ENCODE peak calls at places on chromosomes 16 and 17, in four cellular contexts. D is fibroblast of lung, P is tibial nerve, I is GM12865. L is an unnamed sample.
A peak's percentile ranks its signal among the peaks of the same experiment; 100 is the strongest.

GRCh38 chr16:9837481-9837880 is 344.7 kb downstream of the GRIN2A start:
- DNase-seq in D (peak; percentile 25), P (no peak), I (no peak), L (no peak)

GRCh38 chr17:20922128-20922670 is 120.6 kb downstream of the USP22 start:
- DNase-seq in D (peak; percentile 65), P (no peak), I (no peak), L (peak; percentile 39)

GRCh38 chr17:35086931-35087573 is 23.5 kb upstream of the RFFL start:
- DNase-seq in D (no peak), P (no peak), I (peak; percentile 50), L (no peak)

GRCh38 chr17:79797492-79798295 is 817 bp upstream of the CBX8 start:
- DNase-seq in D (no peak), P (no peak), I (peak; percentile 41), L (no peak)

GRCh38 chr17:36777118-36777517 is 160.2 kb upstream of the LHX1 start:
- DNase-seq in D (peak; percentile 7), P (no peak), I (no peak), L (no peak)

GRCh38 chr16:31143889-31144148 is 6.0 kb downstream of the PRSS36 start:
- DNase-seq in D (no peak), P (no peak), I (no peak), L (no peak)

GRCh38 chr17:72386619-72387237 is 265.9 kb downstream of the SOX9 start:
- DNase-seq in D (no peak), P (no peak), I (no peak), L (peak; percentile 38)

GRCh38 chr16:55297910-55298175 is 26.2 kb upstream of the IRX6 start:
- DNase-seq in D (peak; percentile 57), P (no peak), I (no peak), L (peak; percentile 67)

GRCh38 chr16:3021449-3022207 is 1.5 kb downstream of the TNFRSF12A start:
- DNase-seq in D (peak; percentile 96), P (peak; percentile 56), I (peak; percentile 72), L (peak; percentile 94)

GRCh38 chr16:53960050-53960812 is 256.3 kb downstream of the FTO start:
- DNase-seq in D (no peak), P (no peak), I (no peak), L (no peak)

GRCh38 chr17:19904412-19904811 is 36.7 kb upstream of the ULK2 start:
- DNase-seq in D (peak; percentile 60), P (no peak), I (no peak), L (peak; percentile 35)

GRCh38 chr17:68296217-68297140 is 5.2 kb downstream of the ARSG start:
- DNase-seq in D (no peak), P (no peak), I (no peak), L (no peak)

GRCh38 chr16:24036614-24037013 is 200.8 kb downstream of the PRKCB start:
- DNase-seq in D (peak; percentile 6), P (no peak), I (peak; percentile 52), L (peak; percentile 40)

GRCh38 chr16:48613061-48613957 is 3.3 kb upstream of the N4BP1 start:
- DNase-seq in D (no peak), P (no peak), I (peak; percentile 85), L (peak; percentile 90)

GRCh38 chr17:57327176-57327970 is 71.0 kb downstream of the MSI2 start:
- DNase-seq in D (no peak), P (no peak), I (no peak), L (no peak)

GRCh38 chr16:89216315-89217137 is 977 bp upstream of the ZNF778 start:
- DNase-seq in D (peak; percentile 70), P (peak; percentile 69), I (peak; percentile 84), L (peak; percentile 75)

GRCh38 chr17:55513885-55514590 is 2.8 kb upstream of the SMIM36 start:
- DNase-seq in D (peak; percentile 31), P (peak; percentile 63), I (peak; percentile 84), L (peak; percentile 60)

GRCh38 chr16:50668368-50669008 is 12.6 kb downstream of the SNX20 start:
- DNase-seq in D (no peak), P (no peak), I (no peak), L (no peak)

GRCh38 chr17:17749025-17749772 is 67.9 kb downstream of the RAI1 start:
- DNase-seq in D (no peak), P (no peak), I (peak; percentile 58), L (no peak)

GRCh38 chr17:78237403-78238012 is 6.1 kb downstream of the TMEM235 start:
- DNase-seq in D (no peak), P (no peak), I (no peak), L (no peak)

GRCh38 chr17:38702900-38703741 is 2.0 kb upstream of the MLLT6 start:
- DNase-seq in D (peak; percentile 6), P (no peak), I (peak; percentile 70), L (no peak)

GRCh38 chr17:45270828-45271418 is 9.0 kb upstream of the SPATA32 start:
- DNase-seq in D (no peak), P (no peak), I (no peak), L (no peak)
- TF ChIP-seq CTCF in D (peak; percentile 59), P (peak; percentile 14), I (peak; percentile 70), L (peak; percentile 48)

DNA sequence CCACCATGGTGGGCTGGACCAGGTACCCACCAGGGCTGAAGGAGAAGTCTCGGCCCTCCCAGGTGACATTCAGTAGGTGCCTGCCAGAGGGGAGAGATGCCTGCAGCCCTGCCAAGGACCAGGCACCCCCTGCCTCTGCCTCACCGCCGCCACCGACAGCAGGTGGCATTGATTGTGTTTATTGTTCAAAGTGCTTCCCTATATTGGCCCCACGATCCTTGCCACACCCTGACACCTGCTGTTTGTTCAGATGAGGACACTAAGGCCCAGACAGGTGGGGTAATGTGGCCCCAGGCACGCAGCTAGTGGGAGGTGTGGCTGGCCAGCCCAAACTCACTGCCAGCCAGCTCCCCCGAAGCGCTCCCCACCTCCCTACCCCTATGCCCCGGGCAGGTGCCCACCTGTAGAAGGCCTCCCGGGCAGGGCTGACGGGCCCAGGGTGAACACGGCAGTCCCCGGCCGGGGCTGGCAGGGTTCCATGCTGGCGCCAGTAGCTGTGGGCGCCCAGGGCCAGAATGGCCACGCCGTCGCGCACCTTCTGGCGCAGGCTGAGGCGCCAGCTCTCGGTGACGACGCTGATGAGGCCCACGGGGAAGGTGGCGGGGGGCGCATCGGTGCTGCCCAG is 8.0 kb downstream of the GRIN2C start:
- DNase-seq in D (no peak), P (no peak), I (no peak), L (no peak)
- H3K4me3 ChIP-seq in D (no peak overlapping the region), P (no peak overlapping the region), I (no peak overlapping the region), L (no peak overlapping the region)

DNA sequence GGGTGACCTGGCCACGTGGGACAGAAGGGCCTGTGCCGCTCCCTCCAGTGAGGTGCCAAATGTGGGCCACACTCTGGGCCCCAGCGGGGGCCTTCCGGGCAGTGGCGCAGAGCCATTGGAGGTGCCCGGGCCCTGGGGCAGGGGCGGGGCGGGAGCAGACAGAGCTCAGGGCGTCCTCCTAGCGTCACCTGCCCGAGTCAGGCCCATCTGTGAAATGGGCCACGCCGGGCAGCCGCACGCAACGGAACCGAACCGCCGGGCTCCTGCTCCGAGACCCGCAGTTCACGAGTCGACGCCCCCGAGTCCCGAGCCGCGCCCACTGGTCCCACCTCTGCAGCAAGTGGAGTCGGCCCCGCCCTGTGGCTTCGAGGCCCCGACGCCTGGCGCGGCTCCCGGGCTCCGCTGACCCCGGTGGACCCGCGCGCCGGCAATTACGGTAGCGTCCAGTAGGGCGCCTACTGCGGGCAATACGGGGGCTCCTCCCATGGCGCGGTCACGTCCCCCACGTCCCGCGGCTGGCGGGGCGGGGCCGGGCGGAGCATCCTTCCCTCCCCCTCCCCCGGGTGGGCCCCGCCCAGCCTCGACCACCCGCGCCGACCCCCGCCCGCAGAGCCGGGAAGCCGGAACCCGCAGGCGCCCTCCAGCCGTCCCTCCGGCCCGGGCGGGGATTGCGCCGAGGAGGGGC is 1.9 kb downstream of the SLC16A3 start:
- DNase-seq in D (peak; percentile 79), P (peak; percentile 78), I (peak; percentile 75), L (peak; percentile 85)
- TF ChIP-seq CTCF in D (peak; percentile 29), P (peak; percentile 70), I (peak; percentile 42), L (peak; percentile 28)

GRCh38 chr16:1077877-1078578 is 5.5 kb downstream of the SSTR5 start:
- DNase-seq in D (no peak), P (no peak), I (no peak), L (no peak)
- H3K4me3 ChIP-seq in D (no peak overlapping the region), P (no peak overlapping the region), I (no peak overlapping the region), L (no peak overlapping the region)

GRCh38 chr16:70254095-70254964 is 2.6 kb upstream of the EXOSC6 start:
- DNase-seq in D (no peak), P (no peak), I (no peak), L (no peak)

GRCh38 chr16:70253291-70254094 is 1.8 kb upstream of the EXOSC6 start:
- DNase-seq in D (peak; percentile 42), P (no peak), I (peak; percentile 39), L (peak; percentile 40)

GRCh38 chr16:70251651-70252354 is at the start of gene EXOSC6:
- DNase-seq in D (peak; percentile 92), P (peak; percentile 70), I (peak; percentile 97), L (peak; percentile 89)

GRCh38 chr16:70252355-70252988 is 732 bp upstream of the EXOSC6 start:
- DNase-seq in D (no peak), P (no peak), I (no peak), L (peak; percentile 17)

GRCh38 chr16:70250748-70251650 is 741 bp downstream of the EXOSC6 start:
- DNase-seq in D (peak; percentile 62), P (no peak), I (peak; percentile 59), L (peak; percentile 44)
- TF ChIP-seq CTCF in D (no peak), P (no peak), I (no peak), L (no peak)

GRCh38 chr17:29616300-29617048 is 6.2 kb downstream of the CORO6 start:
- DNase-seq in D (no peak), P (no peak), I (no peak), L (no peak)

GRCh38 chr17:29614345-29615047 is 8.2 kb downstream of the CORO6 start:
- DNase-seq in D (no peak), P (no peak), I (no peak), L (no peak)

GRCh38 chr17:29615048-29615385 is 7.7 kb downstream of the CORO6 start:
- DNase-seq in D (no peak), P (no peak), I (no peak), L (peak; percentile 26)

GRCh38 chr17:29617125-29617480 is 5.6 kb downstream of the CORO6 start:
- DNase-seq in D (peak; percentile 67), P (no peak), I (peak; percentile 93), L (peak; percentile 60)

DNA sequence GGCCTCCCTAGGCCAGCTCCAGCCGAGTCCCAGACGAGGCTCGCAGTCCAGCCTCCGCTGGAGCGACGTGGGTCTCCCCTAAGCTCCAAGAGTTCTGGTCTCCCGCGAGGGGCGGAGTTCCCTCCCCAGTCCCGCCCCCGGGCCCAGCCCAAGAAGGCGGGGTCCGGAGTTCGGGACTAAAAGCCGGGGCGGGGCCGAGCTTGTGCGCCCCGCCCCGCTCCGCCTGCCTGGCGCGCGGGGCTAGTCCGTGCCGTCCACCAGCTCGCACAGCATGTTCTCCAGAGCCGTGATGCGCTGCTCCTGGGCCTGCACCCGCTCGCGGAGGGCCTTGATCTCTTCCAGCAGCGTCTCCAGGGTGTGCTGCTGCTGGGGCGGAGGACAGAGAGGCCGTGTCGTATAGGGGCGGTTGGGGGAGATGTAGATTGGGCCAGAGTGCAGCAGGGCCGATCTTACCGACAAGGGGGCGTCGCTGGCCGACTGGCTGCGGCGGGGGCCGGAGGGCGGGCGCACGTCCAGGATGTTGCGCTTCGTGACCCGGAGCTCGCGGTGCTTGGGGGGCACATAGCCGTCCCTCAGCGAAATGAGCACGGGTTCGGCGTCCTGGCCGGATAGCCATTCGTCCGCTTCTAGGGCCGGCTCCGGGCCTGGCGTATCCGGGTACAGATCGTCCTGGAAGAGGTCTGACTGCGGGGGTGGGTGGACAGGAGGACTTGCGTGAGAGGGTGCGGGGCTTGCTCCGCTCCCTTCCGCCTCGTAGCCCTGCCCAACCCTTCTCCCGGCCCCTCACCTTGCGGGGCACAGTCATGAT is 7.0 kb downstream of the CORO6 start:
- DNase-seq in D (peak; percentile 79), P (peak; percentile 87), I (peak; percentile 84), L (peak; percentile 78)
- H3K4me3 ChIP-seq in D (no peak overlapping the region), P (peak overlapping the region; percentile 48), I (peak overlapping the region; percentile 48), L (peak overlapping the region; percentile 53)

GRCh38 chr16:58306327-58306726 is 11.5 kb upstream of the PRSS54 start:
- DNase-seq in D (peak; percentile 24), P (no peak), I (peak; percentile 73), L (peak; percentile 19)
- TF ChIP-seq CTCF in D (peak; percentile 54), P (no peak), I (peak; percentile 59), L (peak; percentile 47)

L was measured in AG10803.